ENCODE peak calls at places on chromosome 6, in four cellular contexts. One of them, this sample, is unnamed.
A peak's percentile ranks its signal among the peaks of the same experiment; 100 is the strongest.

GRCh38 chr6:72931325-72931903 is 293.9 kb downstream of the KHDC1L start:
- DNase-seq in AG09309: no peak
- DNase-seq in progenitor cell of endocrine pancreas: no peak
- DNase-seq in cardiac muscle cell: no peak
- DNase-seq in this sample: no peak

GRCh38 chr6:89468998-89469397 is 36.0 kb downstream of the ANKRD6 start:
- DNase-seq in AG09309: no peak
- DNase-seq in progenitor cell of endocrine pancreas: no peak
- DNase-seq in cardiac muscle cell: no peak
- DNase-seq in this sample: no peak

GRCh38 chr6:127956260-127956888 is 55.5 kb upstream of the THEMIS start:
- DNase-seq in AG09309: no peak
- DNase-seq in progenitor cell of endocrine pancreas: no peak
- DNase-seq in cardiac muscle cell: no peak
- DNase-seq in this sample: no peak

GRCh38 chr6:134079406-134079921 is 27.0 kb upstream of the SLC2A12 start:
- DNase-seq in AG09309: no peak
- DNase-seq in progenitor cell of endocrine pancreas: no peak
- DNase-seq in cardiac muscle cell: no peak
- DNase-seq in this sample: no peak

GRCh38 chr6:170102038-170102437 is 188.8 kb downstream of the DLL1 start:
- DNase-seq in AG09309: no peak
- DNase-seq in progenitor cell of endocrine pancreas: no peak
- DNase-seq in cardiac muscle cell: no peak
- DNase-seq in this sample: no peak

GRCh38 chr6:41338654-41339053 is 3.2 kb downstream of the NCR2 start:
- DNase-seq in AG09309: no peak
- DNase-seq in progenitor cell of endocrine pancreas: no peak
- DNase-seq in cardiac muscle cell: no peak
- DNase-seq in this sample: no peak

GRCh38 chr6:12851123-12851695 is 134.6 kb downstream of the PHACTR1 start:
- DNase-seq in AG09309: no peak
- DNase-seq in progenitor cell of endocrine pancreas: no peak
- DNase-seq in cardiac muscle cell: no peak
- DNase-seq in this sample: no peak

GRCh38 chr6:165497472-165497871 is 165.6 kb downstream of the PDE10A start:
- DNase-seq in AG09309: no peak
- DNase-seq in progenitor cell of endocrine pancreas: no peak
- DNase-seq in cardiac muscle cell: no peak
- DNase-seq in this sample: no peak

GRCh38 chr6:41325446-41326066 is 9.9 kb upstream of the NCR2 start:
- DNase-seq in AG09309: no peak
- DNase-seq in progenitor cell of endocrine pancreas: no peak
- DNase-seq in cardiac muscle cell: no peak
- DNase-seq in this sample: no peak

GRCh38 chr6:48087448-48087847 is 23.5 kb downstream of the PTCHD4 start:
- DNase-seq in AG09309: no peak
- DNase-seq in progenitor cell of endocrine pancreas: no peak
- DNase-seq in cardiac muscle cell: no peak
- DNase-seq in this sample: no peak
- TF ChIP-seq CTCF in AG09309: peak; percentile 12
- TF ChIP-seq CTCF in progenitor cell of endocrine pancreas: peak; percentile 39
- TF ChIP-seq CTCF in cardiac muscle cell: peak; percentile 49
- TF ChIP-seq CTCF in this sample: no peak

DNA sequence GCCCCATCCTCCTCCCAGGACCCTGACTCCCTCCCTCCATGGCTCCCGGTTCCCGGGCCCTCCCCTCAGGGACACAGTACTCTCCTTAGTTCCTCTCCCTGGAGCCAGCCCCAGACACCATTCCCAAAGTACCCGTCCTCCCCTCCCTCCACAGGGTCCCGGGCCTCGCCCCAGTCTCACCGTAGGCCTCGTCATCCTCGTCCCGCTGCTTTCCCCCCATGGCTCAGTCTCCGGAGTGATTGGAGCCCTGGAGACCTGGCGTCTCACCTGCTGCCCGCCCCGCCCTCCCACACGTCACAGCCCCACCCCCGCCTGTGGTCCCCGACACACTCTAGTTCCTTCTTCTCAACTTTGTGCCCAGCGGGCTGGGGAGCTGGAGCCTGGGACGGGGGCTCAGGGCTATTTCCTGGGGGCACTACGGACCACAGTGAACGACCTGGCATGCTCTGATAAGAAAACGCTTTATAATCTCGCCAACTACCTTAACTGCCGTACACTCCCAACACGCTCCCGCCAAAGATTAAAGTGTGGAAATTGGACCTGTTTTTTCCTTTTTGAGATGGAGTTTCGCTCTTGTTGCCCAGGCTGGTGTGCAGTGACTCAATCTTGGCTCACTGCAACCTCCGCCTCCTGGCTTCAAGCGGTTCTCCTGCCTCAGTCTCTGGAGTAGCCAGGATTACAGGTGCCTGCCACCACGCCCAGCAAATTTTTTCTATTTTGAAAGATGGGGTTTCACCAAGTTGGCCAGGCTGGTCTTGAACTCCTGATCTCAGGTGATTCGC is at the start of gene SLC44A4:
- DNase-seq in AG09309: no peak
- DNase-seq in progenitor cell of endocrine pancreas: no peak
- DNase-seq in cardiac muscle cell: no peak
- DNase-seq in this sample: peak; percentile 52
- TF ChIP-seq CTCF in AG09309: no peak
- TF ChIP-seq CTCF in progenitor cell of endocrine pancreas: no peak
- TF ChIP-seq CTCF in cardiac muscle cell: no peak
- TF ChIP-seq CTCF in this sample: no peak

DNA sequence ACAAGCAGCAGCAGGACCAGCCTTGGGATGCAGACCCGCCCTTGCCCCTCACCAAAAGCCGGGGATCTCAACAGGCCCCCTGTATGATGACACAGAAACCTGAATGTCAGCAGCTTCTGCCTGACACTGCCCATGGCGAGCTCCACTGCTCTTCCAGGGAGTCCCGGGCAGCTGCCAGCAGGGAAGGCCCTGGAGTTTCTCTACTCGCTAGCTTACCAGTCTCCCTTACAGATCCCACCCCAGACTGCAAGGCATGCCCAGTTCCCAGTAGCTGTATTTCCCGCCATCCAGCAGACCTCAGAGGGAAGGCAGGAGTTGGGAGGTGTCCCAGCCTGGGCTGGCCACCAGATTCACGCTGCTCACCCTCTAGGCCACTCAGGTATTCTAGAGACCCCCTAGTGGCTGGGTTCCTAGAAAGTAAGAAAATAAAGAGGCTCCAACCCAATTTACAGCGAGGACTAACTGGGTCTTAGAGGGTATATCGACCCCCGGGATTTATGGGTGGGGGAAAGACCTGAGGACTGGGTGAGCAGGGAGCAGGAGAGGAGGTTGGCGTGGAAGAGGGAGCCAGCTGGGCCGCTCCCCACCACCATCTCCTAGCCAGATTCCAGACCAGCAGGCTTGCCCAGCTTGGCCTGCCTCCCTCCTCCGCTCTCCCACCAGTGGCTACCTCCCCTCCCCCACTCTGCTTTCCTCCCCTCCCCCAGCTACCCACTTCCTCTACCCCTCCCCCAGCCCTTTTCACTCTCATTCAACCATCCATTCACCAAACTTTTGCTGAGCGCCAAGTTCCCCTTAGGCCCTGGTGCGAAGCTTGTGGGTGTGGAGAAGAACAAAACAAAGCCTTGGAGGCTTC is 9.7 kb upstream of the HMGA1 start:
- DNase-seq in AG09309: no peak
- DNase-seq in progenitor cell of endocrine pancreas: no peak
- DNase-seq in cardiac muscle cell: no peak
- DNase-seq in this sample: peak; percentile 66
- TF ChIP-seq CTCF in AG09309: no peak
- TF ChIP-seq CTCF in progenitor cell of endocrine pancreas: peak; percentile 38
- TF ChIP-seq CTCF in cardiac muscle cell: no peak
- TF ChIP-seq CTCF in this sample: no peak

GRCh38 chr6:4853782-4854511 is 77.7 kb downstream of the CDYL start:
- DNase-seq in AG09309: no peak
- DNase-seq in progenitor cell of endocrine pancreas: no peak
- DNase-seq in cardiac muscle cell: no peak
- DNase-seq in this sample: no peak

GRCh38 chr6:4860387-4860786 is 84.2 kb downstream of the CDYL start:
- DNase-seq in AG09309: no peak
- DNase-seq in progenitor cell of endocrine pancreas: no peak
- DNase-seq in cardiac muscle cell: no peak
- DNase-seq in this sample: no peak

GRCh38 chr6:4853349-4853748 is 77.1 kb downstream of the CDYL start:
- DNase-seq in AG09309: no peak
- DNase-seq in progenitor cell of endocrine pancreas: no peak
- DNase-seq in cardiac muscle cell: no peak
- DNase-seq in this sample: no peak

GRCh38 chr6:4858194-4859028 is 82.2 kb downstream of the CDYL start:
- DNase-seq in AG09309: no peak
- DNase-seq in progenitor cell of endocrine pancreas: no peak
- DNase-seq in cardiac muscle cell: no peak
- DNase-seq in this sample: no peak

DNA sequence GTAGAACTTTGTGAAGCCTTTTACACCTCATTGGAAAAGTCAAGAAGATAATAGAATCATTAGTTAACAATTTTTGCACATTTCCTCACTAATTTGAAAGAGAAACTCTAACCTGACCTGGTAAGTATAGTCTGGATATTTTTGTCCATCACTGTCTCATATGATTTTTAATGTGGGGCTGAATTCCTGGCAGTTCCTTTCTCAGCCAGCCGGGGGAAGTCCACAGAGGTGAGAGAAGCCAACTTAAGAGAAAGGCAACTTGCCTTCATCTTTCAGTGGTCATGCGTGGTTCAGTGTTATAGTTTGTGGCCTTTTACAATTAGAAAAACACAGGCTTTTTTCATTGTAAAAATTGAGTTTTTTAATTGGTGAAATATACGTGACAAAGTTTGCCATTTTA is 80.6 kb downstream of the CDYL start:
- DNase-seq in AG09309: no peak
- DNase-seq in progenitor cell of endocrine pancreas: no peak
- DNase-seq in cardiac muscle cell: no peak
- DNase-seq in this sample: no peak
- TF ChIP-seq CTCF in AG09309: no peak
- TF ChIP-seq CTCF in progenitor cell of endocrine pancreas: peak; percentile 14
- TF ChIP-seq CTCF in cardiac muscle cell: no peak
- TF ChIP-seq CTCF in this sample: no peak

DNA sequence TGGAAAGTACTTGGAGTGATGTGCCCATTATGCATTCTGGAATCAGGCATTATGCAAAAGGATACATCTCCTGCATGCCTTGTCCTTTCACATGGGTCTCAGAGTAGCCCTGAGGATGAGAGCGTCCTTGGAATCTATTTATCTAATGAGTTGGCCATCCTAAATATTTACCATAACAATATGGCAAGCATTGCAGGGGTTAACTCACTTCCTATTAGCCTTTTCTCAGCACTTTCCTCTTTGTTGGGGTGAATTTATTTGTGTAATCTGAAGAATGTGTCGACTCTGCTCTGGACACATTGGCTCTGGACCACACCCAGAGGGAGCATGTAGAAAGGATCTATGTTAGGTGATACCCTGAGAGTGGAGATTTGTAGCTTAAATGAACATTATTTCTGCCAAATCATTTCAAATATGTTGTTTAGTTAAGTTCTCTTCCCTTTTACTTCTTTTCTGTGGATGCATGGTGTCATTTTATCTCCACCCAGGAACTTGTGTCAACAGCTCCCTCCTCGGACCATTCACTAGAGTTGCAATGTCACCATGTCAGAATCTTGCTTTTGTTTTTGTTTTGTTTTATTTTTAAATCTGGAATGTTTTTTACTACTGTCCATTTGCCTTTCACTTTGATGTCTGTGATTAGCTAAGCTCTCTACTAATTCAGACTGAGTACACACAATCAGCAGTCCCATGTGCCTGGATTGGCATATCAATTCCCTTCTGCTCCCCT is 757.0 kb upstream of the MMS22L start:
- DNase-seq in AG09309: no peak
- DNase-seq in progenitor cell of endocrine pancreas: no peak
- DNase-seq in cardiac muscle cell: peak; percentile 32
- DNase-seq in this sample: no peak
- TF ChIP-seq CTCF in AG09309: no peak
- TF ChIP-seq CTCF in progenitor cell of endocrine pancreas: peak; percentile 34
- TF ChIP-seq CTCF in cardiac muscle cell: no peak
- TF ChIP-seq CTCF in this sample: no peak

DNA sequence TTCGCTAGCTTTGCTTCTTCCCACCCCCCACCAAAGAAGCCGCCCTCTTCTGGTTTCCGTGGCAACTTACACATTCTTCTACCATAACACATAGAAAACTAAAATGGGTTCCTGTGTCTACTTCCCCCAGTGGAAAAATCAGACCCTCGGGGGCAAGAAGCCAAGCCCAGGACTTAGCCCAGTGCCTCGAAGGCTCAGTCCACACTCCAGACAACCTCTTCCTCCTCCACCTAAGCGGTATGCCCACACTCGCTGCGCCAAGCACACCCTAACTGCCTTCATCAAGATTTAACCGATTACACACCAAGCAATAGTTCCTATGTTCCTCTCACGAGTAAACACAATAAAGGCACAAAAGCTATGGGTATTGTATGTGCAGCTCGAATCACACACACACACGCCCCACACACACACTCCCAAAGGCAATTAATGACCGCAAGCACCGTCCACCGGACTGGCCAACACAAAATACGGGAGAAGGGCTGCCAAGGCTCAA is 537 bp downstream of the PPIL4 start:
- DNase-seq in AG09309: peak; percentile 21
- DNase-seq in progenitor cell of endocrine pancreas: no peak
- DNase-seq in cardiac muscle cell: peak; percentile 29
- DNase-seq in this sample: peak; percentile 28
- TF ChIP-seq CTCF in AG09309: no peak
- TF ChIP-seq CTCF in progenitor cell of endocrine pancreas: peak; percentile 13
- TF ChIP-seq CTCF in cardiac muscle cell: no peak
- TF ChIP-seq CTCF in this sample: no peak

GRCh38 chr6:138948780-138949179 is 39.3 kb downstream of the REPS1 start:
- DNase-seq in AG09309: no peak
- DNase-seq in progenitor cell of endocrine pancreas: no peak
- DNase-seq in cardiac muscle cell: no peak
- DNase-seq in this sample: no peak
- TF ChIP-seq CTCF in AG09309: no peak
- TF ChIP-seq CTCF in progenitor cell of endocrine pancreas: peak; percentile 17
- TF ChIP-seq CTCF in cardiac muscle cell: no peak
- TF ChIP-seq CTCF in this sample: no peak

GRCh38 chr6:156175971-156176421 is 601.2 kb upstream of the ARID1B start:
- DNase-seq in AG09309: no peak
- DNase-seq in progenitor cell of endocrine pancreas: peak; percentile 10
- DNase-seq in cardiac muscle cell: peak; percentile 26
- DNase-seq in this sample: peak; percentile 59
- TF ChIP-seq CTCF in AG09309: no peak
- TF ChIP-seq CTCF in progenitor cell of endocrine pancreas: peak; percentile 56
- TF ChIP-seq CTCF in cardiac muscle cell: no peak
- TF ChIP-seq CTCF in this sample: no peak

GRCh38 chr6:43402819-43403218 is 24.5 kb upstream of the ABCC10 start:
- DNase-seq in AG09309: no peak
- DNase-seq in progenitor cell of endocrine pancreas: no peak
- DNase-seq in cardiac muscle cell: no peak
- DNase-seq in this sample: no peak
- TF ChIP-seq CTCF in AG09309: no peak
- TF ChIP-seq CTCF in progenitor cell of endocrine pancreas: no peak
- TF ChIP-seq CTCF in cardiac muscle cell: no peak
- TF ChIP-seq CTCF in this sample: no peak